ENCODE peak calls at places on chromosomes 1 and 21, in four cellular contexts. Y is AG09309, V is astrocyte, M is dorsolateral prefrontal cortex. G is an unnamed sample.

GRCh38 chr1:232123775-232124659 is 497.4 kb downstream of the DISC1 start:
- DNase-seq in Y (no peak), V (peak), M (no peak), G (no peak)

GRCh38 chr21:37128069-37128468 is 55.0 kb downstream of the TTC3 start:
- DNase-seq in Y (no peak), V (peak), M (no peak), G (no peak)

GRCh38 chr1:49106438-49106837 is 329.7 kb upstream of the BEND5 start:
- DNase-seq in Y (no peak), V (peak), M (no peak), G (no peak)

GRCh38 chr1:175373786-175374623 is 181.4 kb upstream of the KIAA0040 start:
- DNase-seq in Y (no peak), V (no peak), M (no peak), G (no peak)

GRCh38 chr1:183287191-183287675 is 101.2 kb downstream of the LAMC2 start:
- DNase-seq in Y (no peak), V (peak), M (no peak), G (no peak)

GRCh38 chr1:64654519-64655341 is 90.1 kb upstream of the RAVER2 start:
- DNase-seq in Y (peak), V (peak), M (no peak), G (no peak)

GRCh38 chr1:147669475-147670318 is 627 bp downstream of the ACP6 start:
- DNase-seq in Y (no peak), V (peak), M (no peak), G (no peak)

GRCh38 chr1:164836614-164837018 is 277.6 kb downstream of the PBX1 start:
- DNase-seq in Y (no peak), V (no peak), M (no peak), G (no peak)

GRCh38 chr1:24540906-24541710 is 14.8 kb upstream of the NCMAP start:
- DNase-seq in Y (peak), V (peak), M (no peak), G (no peak)

GRCh38 chr1:200006711-200007110 is 20.8 kb upstream of the NR5A2 start:
- DNase-seq in Y (no peak), V (no peak), M (no peak), G (no peak)

GRCh38 chr1:17244826-17245740 is 3.8 kb upstream of the PADI3 start:
- DNase-seq in Y (no peak), V (no peak), M (no peak), G (no peak)

GRCh38 chr1:109993885-109994284 is 9.3 kb downstream of the AHCYL1 start:
- DNase-seq in Y (no peak), V (no peak), M (no peak), G (no peak)

GRCh38 chr1:29462096-29462495 is 225.8 kb downstream of the PTPRU start:
- DNase-seq in Y (no peak), V (no peak), M (no peak), G (no peak)

GRCh38 chr1:70220517-70221240 is 501 bp upstream of the SRSF11 start:
- DNase-seq in Y (no peak), V (no peak), M (no peak), G (no peak)

GRCh38 chr1:214670098-214670497 is 67.1 kb downstream of the CENPF start:
- DNase-seq in Y (no peak), V (peak), M (peak), G (no peak)

GRCh38 chr1:65068202-65069011 is 79.6 kb upstream of the AK4 start:
- DNase-seq in Y (no peak), V (no peak), M (no peak), G (no peak)

GRCh38 chr21:44736291-44737004 is 25.1 kb upstream of the TSPEAR start:
- DNase-seq in Y (no peak), V (no peak), M (no peak), G (no peak)

GRCh38 chr1:225468270-225469020 is 40.6 kb upstream of the LBR start:
- DNase-seq in Y (no peak), V (no peak), M (no peak), G (no peak)

GRCh38 chr21:36647279-36648093 is 51.4 kb upstream of the SIM2 start:
- DNase-seq in Y (no peak), V (peak), M (no peak), G (no peak)

GRCh38 chr1:3548156-3548893 is 63.0 kb downstream of the MEGF6 start:
- DNase-seq in Y (no peak), V (peak), M (no peak), G (no peak)

GRCh38 chr1:41135196-41135947 is 106.7 kb downstream of the SCMH1 start:
- DNase-seq in Y (no peak), V (no peak), M (no peak), G (no peak)

GRCh38 chr1:10753279-10753678 is 43.2 kb downstream of the CASZ1 start:
- DNase-seq in Y (no peak), V (no peak), M (no peak), G (peak)

GRCh38 chr1:56916630-56917029 is 49.2 kb downstream of the C8B start:
- DNase-seq in Y (no peak), V (no peak), M (no peak), G (no peak)

GRCh38 chr1:213252026-213252425 is 201.0 kb downstream of the RPS6KC1 start:
- DNase-seq in Y (no peak), V (no peak), M (no peak), G (no peak)

GRCh38 chr21:39313042-39313456 is 383 bp downstream of the BRWD1 start:
- DNase-seq in Y (no peak), V (no peak), M (peak), G (no peak)

GRCh38 chr1:82329226-82329625 is 528.5 kb downstream of the ADGRL2 start:
- DNase-seq in Y (no peak), V (no peak), M (no peak), G (no peak)

GRCh38 chr1:167328762-167329483 is 108.2 kb downstream of the POU2F1 start:
- DNase-seq in Y (no peak), V (peak), M (no peak), G (no peak)

GRCh38 chr1:53365405-53366063 is 37.7 kb upstream of the LRP8 start:
- DNase-seq in Y (no peak), V (no peak), M (no peak), G (no peak)

GRCh38 chr1:3774503-3775247 is 2.1 kb downstream of the SMIM1 start:
- DNase-seq in Y (no peak), V (no peak), M (no peak), G (no peak)

GRCh38 chr21:29053656-29054055 is 19.8 kb downstream of the CCT8 start:
- DNase-seq in Y (no peak), V (peak), M (no peak), G (no peak)

GRCh38 chr21:29056005-29056404 is 17.4 kb downstream of the CCT8 start:
- DNase-seq in Y (no peak), V (no peak), M (no peak), G (no peak)

GRCh38 chr21:29055080-29055479 is 18.4 kb downstream of the CCT8 start:
- DNase-seq in Y (no peak), V (no peak), M (no peak), G (no peak)

GRCh38 chr21:29053011-29053553 is 20.4 kb downstream of the CCT8 start:
- DNase-seq in Y (no peak), V (no peak), M (no peak), G (no peak)

GRCh38 chr21:29052224-29052623 is 21.2 kb downstream of the CCT8 start:
- DNase-seq in Y (no peak), V (no peak), M (no peak), G (no peak)
- TF ChIP-seq CTCF in Y (no peak), V (no peak), M (no peak), G (no peak)

DNA sequence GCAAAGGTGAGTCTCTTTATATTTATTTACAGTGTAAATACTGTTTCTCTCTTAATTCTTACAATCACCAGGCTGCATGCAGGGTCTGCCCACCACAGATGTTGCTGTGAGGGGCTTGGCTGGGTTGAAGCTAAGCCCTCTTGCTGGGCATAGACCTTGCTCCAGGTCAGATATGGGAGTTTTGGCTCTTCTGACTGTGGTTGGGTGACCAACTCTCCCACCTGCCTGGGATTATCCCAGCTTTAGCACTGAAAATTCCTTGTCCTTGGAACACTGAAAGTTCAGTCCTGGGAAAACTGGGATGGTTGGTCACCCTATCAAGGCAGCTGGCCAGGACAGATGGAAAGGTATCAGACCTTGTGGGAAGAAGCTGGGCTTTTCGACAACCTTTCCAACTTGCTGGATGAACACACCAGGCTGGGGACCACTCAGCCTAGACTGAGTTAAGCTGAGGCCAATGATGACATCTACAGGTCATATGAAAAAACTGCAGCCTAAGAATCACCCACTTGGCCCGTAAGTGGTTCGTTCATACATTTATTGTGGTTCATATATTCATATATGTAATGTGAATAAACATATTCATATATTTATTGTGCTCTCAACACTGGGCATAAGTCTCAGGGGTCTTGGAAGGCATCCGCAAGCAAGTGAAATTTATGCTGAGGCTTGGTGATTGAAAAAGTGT is 26.6 kb upstream of the HPDL start:
- DNase-seq in Y (peak), V (peak), M (no peak), G (no peak)
- TF ChIP-seq CTCF in Y (peak), V (peak), M (peak), G (peak)

DNA sequence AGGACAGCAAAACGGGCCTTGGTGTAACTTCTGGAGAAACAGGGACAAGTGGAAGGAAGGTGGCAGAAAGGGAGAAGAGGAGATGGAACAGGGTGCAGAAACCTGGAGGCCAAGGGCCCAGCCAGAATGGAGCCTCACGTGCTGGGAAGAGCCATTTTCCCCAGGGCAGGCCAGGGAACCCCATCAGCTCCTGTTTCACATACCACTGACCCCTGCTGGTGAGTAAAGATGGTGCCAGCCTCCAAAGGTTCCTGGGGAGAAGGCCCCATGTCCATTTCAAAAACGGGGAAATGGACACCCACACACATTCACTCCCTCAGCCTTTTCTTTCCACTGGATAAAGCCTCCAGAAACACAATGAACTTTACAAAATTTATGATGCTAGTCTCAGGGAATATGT is 57.6 kb upstream of the JUN start:
- DNase-seq in Y (no peak), V (no peak), M (no peak), G (no peak)
- TF ChIP-seq CTCF in Y (peak), V (no peak), M (no peak), G (peak)

GRCh38 chr1:153967109-153967999 is at the start of gene CREB3L4:
- DNase-seq in Y (peak), V (peak), M (peak), G (peak)
- TF ChIP-seq CTCF in Y (peak), V (peak), M (peak), G (peak)

G was measured in D721Med.